ENCODE peak calls at places on chromosomes 16 and 17, in six cellular contexts. One of them, this sample, is unnamed.

GRCh38 chr17:65243838-65244237 is 106.7 kb downstream of the RGS9 start:
- DNase-seq in SK-N-SH: no peak
- DNase-seq in PC-3: peak; percentile 91
- DNase-seq in Karpas-422: no peak
- DNase-seq in PC-9: peak; percentile 51
- DNase-seq in HCT116: peak; percentile 86
- DNase-seq in this sample: no peak

GRCh38 chr17:82388223-82388921 is 16.8 kb downstream of the UTS2R start:
- DNase-seq in PC-3: peak; percentile 63
- DNase-seq in SK-N-SH: peak; percentile 63
- DNase-seq in Karpas-422: no peak
- DNase-seq in HCT116: no peak
- DNase-seq in PC-9: no peak
- DNase-seq in this sample: no peak

GRCh38 chr17:77318491-77319210 is 177.9 kb downstream of the SEC14L1 start:
- DNase-seq in SK-N-SH: peak; percentile 24
- DNase-seq in PC-3: no peak
- DNase-seq in HCT116: no peak
- DNase-seq in PC-9: no peak
- DNase-seq in Karpas-422: peak; percentile 56
- DNase-seq in this sample: no peak

GRCh38 chr16:67525176-67525860 is 3.3 kb upstream of the RIPOR1 start:
- DNase-seq in Karpas-422: peak; percentile 57
- DNase-seq in SK-N-SH: no peak
- DNase-seq in HCT116: no peak
- DNase-seq in PC-9: peak; percentile 84
- DNase-seq in PC-3: no peak
- DNase-seq in this sample: no peak

GRCh38 chr17:66343531-66344078 is 41.2 kb downstream of the PRKCA start:
- DNase-seq in PC-9: peak; percentile 71
- DNase-seq in SK-N-SH: no peak
- DNase-seq in HCT116: no peak
- DNase-seq in Karpas-422: no peak
- DNase-seq in PC-3: peak; percentile 71
- DNase-seq in this sample: no peak

GRCh38 chr17:74848656-74849399 is 10.9 kb downstream of the GRIN2C start:
- DNase-seq in PC-9: no peak
- DNase-seq in SK-N-SH: no peak
- DNase-seq in PC-3: no peak
- DNase-seq in HCT116: no peak
- DNase-seq in Karpas-422: peak; percentile 27
- DNase-seq in this sample: no peak

GRCh38 chr17:61150686-61151299 is 248.8 kb upstream of the TBX2 start:
- DNase-seq in SK-N-SH: no peak
- DNase-seq in PC-3: no peak
- DNase-seq in PC-9: no peak
- DNase-seq in HCT116: no peak
- DNase-seq in Karpas-422: no peak
- DNase-seq in this sample: no peak

GRCh38 chr17:27807567-27808470 is 7.5 kb upstream of the NOS2 start:
- DNase-seq in PC-3: no peak
- DNase-seq in SK-N-SH: no peak
- DNase-seq in Karpas-422: no peak
- DNase-seq in PC-9: no peak
- DNase-seq in HCT116: no peak
- DNase-seq in this sample: peak; percentile 11

GRCh38 chr16:56488035-56488434 is 31.8 kb downstream of the BBS2 start:
- DNase-seq in Karpas-422: no peak
- DNase-seq in PC-9: no peak
- DNase-seq in HCT116: no peak
- DNase-seq in PC-3: no peak
- DNase-seq in SK-N-SH: no peak
- DNase-seq in this sample: no peak

GRCh38 chr16:20678242-20678641 is 19.2 kb downstream of the ACSM1 start:
- DNase-seq in PC-3: no peak
- DNase-seq in PC-9: no peak
- DNase-seq in HCT116: no peak
- DNase-seq in SK-N-SH: no peak
- DNase-seq in Karpas-422: peak; percentile 22
- DNase-seq in this sample: no peak

GRCh38 chr17:39208136-39208535 is 8.1 kb downstream of the RPL19 start:
- DNase-seq in PC-9: no peak
- DNase-seq in Karpas-422: peak; percentile 83
- DNase-seq in HCT116: no peak
- DNase-seq in SK-N-SH: no peak
- DNase-seq in PC-3: no peak
- DNase-seq in this sample: peak; percentile 78

GRCh38 chr17:75909051-75909811 is 4.5 kb upstream of the MRPL38 start:
- DNase-seq in PC-9: no peak
- DNase-seq in PC-3: no peak
- DNase-seq in HCT116: no peak
- DNase-seq in Karpas-422: no peak
- DNase-seq in SK-N-SH: no peak
- DNase-seq in this sample: peak; percentile 87

GRCh38 chr16:79740153-79740720 is 139.7 kb upstream of the MAF start:
- DNase-seq in Karpas-422: no peak
- DNase-seq in PC-3: no peak
- DNase-seq in PC-9: no peak
- DNase-seq in HCT116: no peak
- DNase-seq in SK-N-SH: no peak
- DNase-seq in this sample: no peak

GRCh38 chr17:44272321-44272951 is 4.5 kb upstream of the SLC4A1 start:
- DNase-seq in Karpas-422: no peak
- DNase-seq in PC-9: no peak
- DNase-seq in SK-N-SH: no peak
- DNase-seq in PC-3: no peak
- DNase-seq in HCT116: no peak
- DNase-seq in this sample: no peak

GRCh38 chr16:86215979-86216585 is 294.2 kb upstream of the FOXF1 start:
- DNase-seq in Karpas-422: no peak
- DNase-seq in PC-3: no peak
- DNase-seq in HCT116: no peak
- DNase-seq in PC-9: no peak
- DNase-seq in SK-N-SH: no peak
- DNase-seq in this sample: no peak

GRCh38 chr16:87780385-87780989 is 14.7 kb upstream of the KLHDC4 start:
- DNase-seq in HCT116: no peak
- DNase-seq in Karpas-422: peak; percentile 79
- DNase-seq in SK-N-SH: no peak
- DNase-seq in PC-9: no peak
- DNase-seq in PC-3: no peak
- DNase-seq in this sample: peak; percentile 79

GRCh38 chr17:47696717-47697642 is 3.0 kb downstream of the TBKBP1 start:
- DNase-seq in Karpas-422: no peak
- DNase-seq in PC-9: no peak
- DNase-seq in PC-3: no peak
- DNase-seq in SK-N-SH: no peak
- DNase-seq in HCT116: no peak
- DNase-seq in this sample: no peak

GRCh38 chr16:51374346-51374745 is 223.3 kb upstream of the SALL1 start:
- DNase-seq in PC-3: no peak
- DNase-seq in PC-9: no peak
- DNase-seq in SK-N-SH: no peak
- DNase-seq in Karpas-422: no peak
- DNase-seq in HCT116: no peak
- DNase-seq in this sample: no peak

GRCh38 chr17:3913531-3914318 is 2.5 kb downstream of the P2RX1 start:
- DNase-seq in PC-9: no peak
- DNase-seq in Karpas-422: peak; percentile 93
- DNase-seq in PC-3: peak; percentile 72
- DNase-seq in HCT116: peak; percentile 54
- DNase-seq in SK-N-SH: peak; percentile 91
- DNase-seq in this sample: peak; percentile 88

GRCh38 chr16:1524366-1524765 is 9.1 kb upstream of the TMEM204 start:
- DNase-seq in SK-N-SH: no peak
- DNase-seq in HCT116: no peak
- DNase-seq in PC-9: no peak
- DNase-seq in Karpas-422: no peak
- DNase-seq in PC-3: no peak
- DNase-seq in this sample: no peak

GRCh38 chr17:50593321-50593720 is 32.8 kb downstream of the CACNA1G start:
- DNase-seq in Karpas-422: no peak
- DNase-seq in SK-N-SH: peak; percentile 97
- DNase-seq in PC-9: no peak
- DNase-seq in HCT116: no peak
- DNase-seq in PC-3: no peak
- DNase-seq in this sample: no peak

GRCh38 chr17:74552037-74552436 is 6.1 kb upstream of the CD300C start:
- DNase-seq in Karpas-422: no peak
- DNase-seq in PC-9: no peak
- DNase-seq in HCT116: no peak
- DNase-seq in PC-3: peak; percentile 83
- DNase-seq in SK-N-SH: no peak
- DNase-seq in this sample: no peak

GRCh38 chr16:2827831-2828520 is 2.1 kb upstream of the ZG16B start:
- DNase-seq in PC-9: no peak
- DNase-seq in PC-3: no peak
- DNase-seq in HCT116: no peak
- DNase-seq in SK-N-SH: no peak
- DNase-seq in Karpas-422: no peak
- DNase-seq in this sample: no peak

GRCh38 chr16:35751191-35751941 is 2292.0 kb downstream of the TP53TG3F start:
- DNase-seq in PC-3: no peak
- DNase-seq in Karpas-422: no peak
- DNase-seq in HCT116: no peak
- DNase-seq in SK-N-SH: no peak
- DNase-seq in PC-9: no peak
- DNase-seq in this sample: no peak

GRCh38 chr17:67211742-67212141 is 33.3 kb downstream of the HELZ start:
- DNase-seq in SK-N-SH: no peak
- DNase-seq in PC-9: no peak
- DNase-seq in PC-3: no peak
- DNase-seq in HCT116: no peak
- DNase-seq in Karpas-422: no peak
- DNase-seq in this sample: no peak

DNA sequence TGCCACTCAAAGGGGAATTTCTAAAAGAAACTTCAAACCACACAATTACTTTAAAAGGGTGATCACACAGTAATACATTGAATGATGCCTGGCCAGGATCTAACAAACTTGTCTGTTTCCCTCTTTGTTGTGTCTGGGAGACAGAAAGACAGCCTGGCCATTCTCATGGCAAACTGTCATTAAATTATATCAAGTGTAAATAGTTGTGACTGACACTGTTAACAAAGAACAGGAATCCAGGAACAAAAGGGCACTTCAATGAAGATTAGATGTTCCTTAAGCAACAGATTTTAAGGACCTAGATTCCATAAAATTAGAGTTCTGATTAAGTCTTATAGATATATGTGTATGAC is 383.6 kb downstream of the KCNJ2 start:
- DNase-seq in PC-9: no peak
- DNase-seq in Karpas-422: no peak
- DNase-seq in PC-3: no peak
- DNase-seq in SK-N-SH: no peak
- DNase-seq in HCT116: no peak
- DNase-seq in this sample: no peak
- H3K27ac ChIP-seq in PC-9: no peak overlapping the region
- H3K27ac ChIP-seq in Karpas-422: no peak overlapping the region
- H3K27ac ChIP-seq in PC-3: no peak overlapping the region
- H3K27ac ChIP-seq in SK-N-SH: no peak overlapping the region
- H3K27ac ChIP-seq in HCT116: no peak overlapping the region
- H3K27ac ChIP-seq in this sample: no peak overlapping the region

GRCh38 chr16:75398333-75398732 is 35.0 kb downstream of the CFDP1 start:
- DNase-seq in PC-9: no peak
- DNase-seq in Karpas-422: no peak
- DNase-seq in HCT116: no peak
- DNase-seq in PC-3: no peak
- DNase-seq in SK-N-SH: no peak
- DNase-seq in this sample: no peak
- H3K9me2 ChIP-seq in PC-9: no peaks in the 10 kb centered on the region
- H3K9me2 ChIP-seq in Karpas-422: no peaks in the 10 kb centered on the region
- H3K9me2 ChIP-seq in HCT116: no peaks in the 10 kb centered on the region
- H3K9me2 ChIP-seq in PC-3: no peaks in the 10 kb centered on the region
- H3K9me2 ChIP-seq in SK-N-SH: no peaks in the 10 kb centered on the region
- H3K9me2 ChIP-seq in this sample: no peaks in the 10 kb centered on the region

DNA sequence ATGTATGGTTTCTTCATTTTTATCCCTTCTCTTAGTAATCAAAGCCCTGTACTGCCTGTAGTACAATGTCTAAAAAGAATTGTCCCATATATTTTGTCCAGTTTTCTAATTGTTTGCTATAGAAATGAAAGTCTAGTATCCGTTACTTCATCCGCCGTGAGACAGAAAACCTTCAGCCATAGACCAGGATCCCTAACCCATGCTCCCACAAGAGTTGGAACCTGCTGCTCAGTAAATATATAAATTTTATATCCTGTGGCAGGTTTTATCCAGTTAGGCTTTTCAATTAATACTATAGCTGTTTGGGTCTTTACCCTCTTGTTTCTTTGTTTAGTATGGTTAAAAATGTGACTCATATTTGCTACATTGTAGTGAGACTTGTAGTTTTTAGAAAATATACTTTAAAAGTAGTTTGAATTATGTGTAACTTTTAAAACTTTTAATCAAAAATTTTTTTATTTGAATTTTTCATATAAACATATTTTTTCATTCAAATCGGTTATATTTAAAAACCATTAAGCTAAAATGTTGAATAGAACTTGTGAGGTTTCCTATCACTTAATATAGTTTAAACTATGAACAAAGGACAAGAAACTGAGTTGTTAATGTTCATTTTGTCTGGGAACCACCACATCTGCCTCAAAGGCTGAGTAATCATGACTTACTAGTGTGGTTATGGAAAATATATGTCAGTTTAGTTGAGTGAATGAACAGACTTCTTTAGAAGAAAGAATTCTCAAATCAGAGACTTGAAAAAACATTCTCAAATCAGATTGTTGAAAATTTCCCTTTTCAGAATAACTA is 54.8 kb downstream of the VMP1 start:
- DNase-seq in Karpas-422: no peak
- DNase-seq in HCT116: peak; percentile 75
- DNase-seq in PC-3: peak; percentile 78
- DNase-seq in SK-N-SH: no peak
- DNase-seq in PC-9: no peak
- DNase-seq in this sample: no peak
- H3K27ac ChIP-seq in Karpas-422: peak overlapping the region; percentile 24
- H3K27ac ChIP-seq in HCT116: peak overlapping the region; percentile 84
- H3K27ac ChIP-seq in PC-3: peak overlapping the region; percentile 82
- H3K27ac ChIP-seq in SK-N-SH: peak overlapping the region; percentile 100
- H3K27ac ChIP-seq in PC-9: peak overlapping the region; percentile 72
- H3K27ac ChIP-seq in this sample: no peak overlapping the region

GRCh38 chr17:78878871-78879270 is 24.1 kb downstream of the CEP295NL start:
- DNase-seq in SK-N-SH: no peak
- DNase-seq in HCT116: no peak
- DNase-seq in Karpas-422: no peak
- DNase-seq in PC-3: no peak
- DNase-seq in PC-9: no peak
- DNase-seq in this sample: no peak

GRCh38 chr17:78882546-78883089 is 20.4 kb downstream of the CEP295NL start:
- DNase-seq in PC-3: no peak
- DNase-seq in HCT116: no peak
- DNase-seq in Karpas-422: no peak
- DNase-seq in SK-N-SH: peak; percentile 88
- DNase-seq in PC-9: peak; percentile 39
- DNase-seq in this sample: no peak

GRCh38 chr17:78878261-78878660 is 24.7 kb downstream of the CEP295NL start:
- DNase-seq in SK-N-SH: no peak
- DNase-seq in PC-3: no peak
- DNase-seq in HCT116: no peak
- DNase-seq in PC-9: no peak
- DNase-seq in Karpas-422: no peak
- DNase-seq in this sample: no peak

GRCh38 chr17:78883090-78883532 is 19.9 kb downstream of the CEP295NL start:
- DNase-seq in PC-3: peak; percentile 94
- DNase-seq in HCT116: peak; percentile 71
- DNase-seq in SK-N-SH: peak; percentile 94
- DNase-seq in PC-9: peak; percentile 90
- DNase-seq in Karpas-422: peak; percentile 47
- DNase-seq in this sample: no peak

GRCh38 chr17:78879679-78880186 is 23.3 kb downstream of the CEP295NL start:
- DNase-seq in PC-3: no peak
- DNase-seq in Karpas-422: no peak
- DNase-seq in SK-N-SH: peak; percentile 76
- DNase-seq in PC-9: no peak
- DNase-seq in HCT116: no peak
- DNase-seq in this sample: no peak
- H3K9me2 ChIP-seq in PC-3: no peaks in the 10 kb centered on the region
- H3K9me2 ChIP-seq in Karpas-422: no peaks in the 10 kb centered on the region
- H3K9me2 ChIP-seq in SK-N-SH: no peaks in the 10 kb centered on the region
- H3K9me2 ChIP-seq in PC-9: no peaks in the 10 kb centered on the region
- H3K9me2 ChIP-seq in HCT116: no peaks in the 10 kb centered on the region
- H3K9me2 ChIP-seq in this sample: no peaks in the 10 kb centered on the region

This sample was measured in OCI-LY7.